ENCODE peak calls at places on chromosomes 7 and 10, in six cellular contexts. One of them, this sample, is unnamed.

GRCh38 chr7:128108129-128108528 is 76.9 kb upstream of the LRRC4 start:
- DNase-seq in GM12865: no peak
- DNase-seq in astrocyte of the spinal cord: no peak
- DNase-seq in IMR-90: no peak
- DNase-seq in SJSA1: no peak
- DNase-seq in gastrocnemius medialis: no peak
- DNase-seq in this sample: no peak

GRCh38 chr10:92110039-92110794 is 180.7 kb downstream of the CPEB3 start:
- DNase-seq in GM12865: no peak
- DNase-seq in astrocyte of the spinal cord: peak
- DNase-seq in IMR-90: peak
- DNase-seq in SJSA1: peak
- DNase-seq in gastrocnemius medialis: no peak
- DNase-seq in this sample: no peak

GRCh38 chr7:157005456-157006204 is 4.8 kb downstream of the MNX1 start:
- DNase-seq in GM12865: no peak
- DNase-seq in astrocyte of the spinal cord: no peak
- DNase-seq in IMR-90: no peak
- DNase-seq in SJSA1: no peak
- DNase-seq in gastrocnemius medialis: no peak
- DNase-seq in this sample: peak

GRCh38 chr10:101925027-101925426 is 81.4 kb upstream of the KCNIP2 start:
- DNase-seq in GM12865: no peak
- DNase-seq in astrocyte of the spinal cord: no peak
- DNase-seq in IMR-90: no peak
- DNase-seq in SJSA1: no peak
- DNase-seq in gastrocnemius medialis: no peak
- DNase-seq in this sample: no peak

GRCh38 chr7:42605381-42605780 is 306.5 kb downstream of the C7orf25 start:
- DNase-seq in GM12865: no peak
- DNase-seq in astrocyte of the spinal cord: peak
- DNase-seq in IMR-90: no peak
- DNase-seq in SJSA1: peak
- DNase-seq in gastrocnemius medialis: no peak
- DNase-seq in this sample: no peak

GRCh38 chr7:130942211-130942964 is 208.4 kb upstream of the KLF14 start:
- DNase-seq in GM12865: peak
- DNase-seq in astrocyte of the spinal cord: peak
- DNase-seq in IMR-90: peak
- DNase-seq in SJSA1: peak
- DNase-seq in gastrocnemius medialis: peak
- DNase-seq in this sample: no peak

GRCh38 chr10:100506596-100507356 is 12.9 kb downstream of the SEC31B start:
- DNase-seq in GM12865: no peak
- DNase-seq in astrocyte of the spinal cord: peak
- DNase-seq in IMR-90: peak
- DNase-seq in SJSA1: peak
- DNase-seq in gastrocnemius medialis: no peak
- DNase-seq in this sample: no peak

GRCh38 chr10:75910032-75910431 is 478.6 kb downstream of the LRMDA start:
- DNase-seq in GM12865: peak
- DNase-seq in astrocyte of the spinal cord: peak
- DNase-seq in IMR-90: peak
- DNase-seq in SJSA1: no peak
- DNase-seq in gastrocnemius medialis: no peak
- DNase-seq in this sample: no peak

GRCh38 chr10:122786269-122786668 is 59.4 kb downstream of the CUZD1 start:
- DNase-seq in GM12865: peak
- DNase-seq in astrocyte of the spinal cord: peak
- DNase-seq in IMR-90: peak
- DNase-seq in SJSA1: no peak
- DNase-seq in gastrocnemius medialis: no peak
- DNase-seq in this sample: peak

GRCh38 chr7:81339946-81340345 is 421.1 kb upstream of the SEMA3C start:
- DNase-seq in GM12865: no peak
- DNase-seq in astrocyte of the spinal cord: no peak
- DNase-seq in IMR-90: peak
- DNase-seq in SJSA1: no peak
- DNase-seq in gastrocnemius medialis: no peak
- DNase-seq in this sample: no peak

GRCh38 chr7:158087196-158087595 is 500.4 kb downstream of the PTPRN2 start:
- DNase-seq in GM12865: no peak
- DNase-seq in astrocyte of the spinal cord: no peak
- DNase-seq in IMR-90: no peak
- DNase-seq in SJSA1: no peak
- DNase-seq in gastrocnemius medialis: no peak
- DNase-seq in this sample: no peak

GRCh38 chr7:67535590-67535989 is 539.0 kb downstream of the TYW1 start:
- DNase-seq in GM12865: no peak
- DNase-seq in astrocyte of the spinal cord: no peak
- DNase-seq in IMR-90: no peak
- DNase-seq in SJSA1: no peak
- DNase-seq in gastrocnemius medialis: no peak
- DNase-seq in this sample: no peak

GRCh38 chr7:1343551-1343950 is 110.9 kb downstream of the UNCX start:
- DNase-seq in GM12865: no peak
- DNase-seq in astrocyte of the spinal cord: no peak
- DNase-seq in IMR-90: no peak
- DNase-seq in SJSA1: no peak
- DNase-seq in gastrocnemius medialis: no peak
- DNase-seq in this sample: no peak

GRCh38 chr7:18467011-18467410 is 28.5 kb upstream of the HDAC9 start:
- DNase-seq in GM12865: no peak
- DNase-seq in astrocyte of the spinal cord: no peak
- DNase-seq in IMR-90: peak
- DNase-seq in SJSA1: no peak
- DNase-seq in gastrocnemius medialis: no peak
- DNase-seq in this sample: no peak

GRCh38 chr7:55119571-55119970 is 100.8 kb downstream of the EGFR start:
- DNase-seq in GM12865: no peak
- DNase-seq in astrocyte of the spinal cord: no peak
- DNase-seq in IMR-90: no peak
- DNase-seq in SJSA1: no peak
- DNase-seq in gastrocnemius medialis: no peak
- DNase-seq in this sample: no peak

GRCh38 chr7:106978425-106979386 is 65.8 kb upstream of the PRKAR2B start:
- DNase-seq in GM12865: no peak
- DNase-seq in astrocyte of the spinal cord: no peak
- DNase-seq in IMR-90: no peak
- DNase-seq in SJSA1: no peak
- DNase-seq in gastrocnemius medialis: no peak
- DNase-seq in this sample: no peak

GRCh38 chr7:44275146-44275545 is 50.2 kb downstream of the CAMK2B start:
- DNase-seq in GM12865: no peak
- DNase-seq in astrocyte of the spinal cord: no peak
- DNase-seq in IMR-90: no peak
- DNase-seq in SJSA1: no peak
- DNase-seq in gastrocnemius medialis: no peak
- DNase-seq in this sample: no peak

GRCh38 chr7:134992626-134993179 is 6.4 kb downstream of the AGBL3 start:
- DNase-seq in GM12865: peak
- DNase-seq in astrocyte of the spinal cord: peak
- DNase-seq in IMR-90: peak
- DNase-seq in SJSA1: no peak
- DNase-seq in gastrocnemius medialis: no peak
- DNase-seq in this sample: no peak

GRCh38 chr10:94777886-94778458 is 15.5 kb downstream of the CYP2C19 start:
- DNase-seq in GM12865: no peak
- DNase-seq in astrocyte of the spinal cord: no peak
- DNase-seq in IMR-90: no peak
- DNase-seq in SJSA1: no peak
- DNase-seq in gastrocnemius medialis: no peak
- DNase-seq in this sample: no peak

GRCh38 chr7:127158659-127159058 is 94.1 kb downstream of the GRM8 start:
- DNase-seq in GM12865: peak
- DNase-seq in astrocyte of the spinal cord: no peak
- DNase-seq in IMR-90: no peak
- DNase-seq in SJSA1: peak
- DNase-seq in gastrocnemius medialis: no peak
- DNase-seq in this sample: peak

GRCh38 chr10:129039406-129040345 is 427.4 kb upstream of the MGMT start:
- DNase-seq in GM12865: no peak
- DNase-seq in astrocyte of the spinal cord: no peak
- DNase-seq in IMR-90: no peak
- DNase-seq in SJSA1: no peak
- DNase-seq in gastrocnemius medialis: no peak
- DNase-seq in this sample: peak

GRCh38 chr10:129040377-129040776 is 426.7 kb upstream of the MGMT start:
- DNase-seq in GM12865: no peak
- DNase-seq in astrocyte of the spinal cord: no peak
- DNase-seq in IMR-90: no peak
- DNase-seq in SJSA1: no peak
- DNase-seq in gastrocnemius medialis: no peak
- DNase-seq in this sample: no peak

GRCh38 chr10:129041916-129042315 is 425.1 kb upstream of the MGMT start:
- DNase-seq in GM12865: no peak
- DNase-seq in astrocyte of the spinal cord: no peak
- DNase-seq in IMR-90: no peak
- DNase-seq in SJSA1: no peak
- DNase-seq in gastrocnemius medialis: no peak
- DNase-seq in this sample: no peak

GRCh38 chr10:129035052-129035805 is 431.8 kb upstream of the MGMT start:
- DNase-seq in GM12865: peak
- DNase-seq in astrocyte of the spinal cord: no peak
- DNase-seq in IMR-90: no peak
- DNase-seq in SJSA1: no peak
- DNase-seq in gastrocnemius medialis: no peak
- DNase-seq in this sample: no peak

GRCh38 chr10:129038490-129039011 is 428.5 kb upstream of the MGMT start:
- DNase-seq in GM12865: no peak
- DNase-seq in astrocyte of the spinal cord: no peak
- DNase-seq in IMR-90: no peak
- DNase-seq in SJSA1: no peak
- DNase-seq in gastrocnemius medialis: no peak
- DNase-seq in this sample: no peak
- H3K4me3 ChIP-seq in GM12865: no peak
- H3K4me3 ChIP-seq in astrocyte of the spinal cord: no peak
- H3K4me3 ChIP-seq in IMR-90: no peak
- H3K4me3 ChIP-seq in SJSA1: no peak
- H3K4me3 ChIP-seq in gastrocnemius medialis: no peak
- H3K4me3 ChIP-seq in this sample: no peak

DNA sequence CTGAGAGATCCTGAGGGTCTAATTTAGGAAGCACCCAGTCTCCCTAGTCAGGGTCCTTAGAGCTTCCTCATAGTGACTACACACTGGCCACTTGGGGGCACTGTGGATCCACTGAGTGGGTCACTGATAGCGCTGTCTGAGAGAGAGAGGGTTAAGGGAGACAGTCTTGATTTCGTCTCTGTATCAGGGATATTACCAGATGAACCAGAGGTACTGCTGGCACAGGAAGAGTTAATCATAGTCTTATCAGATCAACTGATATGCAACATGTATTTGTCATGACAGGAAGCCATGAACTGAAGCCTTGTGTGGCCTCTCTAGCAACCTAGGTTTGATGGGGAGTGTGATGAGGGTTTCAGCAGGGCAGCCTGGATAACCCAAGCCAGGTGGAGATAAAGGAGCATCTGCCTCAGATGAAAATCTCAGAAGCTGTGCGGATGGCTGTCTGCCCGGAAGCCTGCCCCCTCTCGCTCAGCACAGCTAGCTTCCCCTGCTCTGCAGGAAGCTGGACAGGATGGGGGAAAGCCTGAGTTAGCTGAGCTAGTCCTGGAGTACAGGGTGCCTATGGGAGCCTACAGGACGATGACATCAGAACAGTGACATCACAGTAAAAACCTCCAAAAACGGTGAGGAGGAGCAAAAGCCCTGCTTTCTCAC is 214.0 kb upstream of the PRSS1 start:
- DNase-seq in GM12865: peak
- DNase-seq in astrocyte of the spinal cord: peak
- DNase-seq in IMR-90: peak
- DNase-seq in SJSA1: peak
- DNase-seq in gastrocnemius medialis: peak
- DNase-seq in this sample: peak
- H3K4me3 ChIP-seq in GM12865: no peak
- H3K4me3 ChIP-seq in astrocyte of the spinal cord: no peak
- H3K4me3 ChIP-seq in IMR-90: no peak
- H3K4me3 ChIP-seq in SJSA1: no peak
- H3K4me3 ChIP-seq in gastrocnemius medialis: no peak
- H3K4me3 ChIP-seq in this sample: no peak

GRCh38 chr7:113086431-113086888 is at the start of gene GPR85:
- DNase-seq in GM12865: peak
- DNase-seq in astrocyte of the spinal cord: peak
- DNase-seq in IMR-90: peak
- DNase-seq in SJSA1: peak
- DNase-seq in gastrocnemius medialis: no peak
- DNase-seq in this sample: peak
- H3K4me3 ChIP-seq in GM12865: no peak
- H3K4me3 ChIP-seq in astrocyte of the spinal cord: peak
- H3K4me3 ChIP-seq in IMR-90: peak
- H3K4me3 ChIP-seq in SJSA1: peak
- H3K4me3 ChIP-seq in gastrocnemius medialis: peak
- H3K4me3 ChIP-seq in this sample: peak

GRCh38 chr7:87474046-87474445 is 1.4 kb downstream of the ABCB4 start:
- DNase-seq in GM12865: peak
- DNase-seq in astrocyte of the spinal cord: peak
- DNase-seq in IMR-90: no peak
- DNase-seq in SJSA1: peak
- DNase-seq in gastrocnemius medialis: no peak
- DNase-seq in this sample: no peak

GRCh38 chr7:87476179-87476557 is 688 bp upstream of the ABCB4 start:
- DNase-seq in GM12865: no peak
- DNase-seq in astrocyte of the spinal cord: no peak
- DNase-seq in IMR-90: no peak
- DNase-seq in SJSA1: no peak
- DNase-seq in gastrocnemius medialis: no peak
- DNase-seq in this sample: no peak

GRCh38 chr7:87473192-87473591 is 2.3 kb downstream of the ABCB4 start:
- DNase-seq in GM12865: no peak
- DNase-seq in astrocyte of the spinal cord: no peak
- DNase-seq in IMR-90: no peak
- DNase-seq in SJSA1: no peak
- DNase-seq in gastrocnemius medialis: no peak
- DNase-seq in this sample: no peak

GRCh38 chr7:87474533-87475358 is 734 bp downstream of the ABCB4 start:
- DNase-seq in GM12865: peak
- DNase-seq in astrocyte of the spinal cord: peak
- DNase-seq in IMR-90: no peak
- DNase-seq in SJSA1: peak
- DNase-seq in gastrocnemius medialis: no peak
- DNase-seq in this sample: peak

GRCh38 chr7:87475359-87476178 is at the start of gene ABCB4:
- DNase-seq in GM12865: peak
- DNase-seq in astrocyte of the spinal cord: peak
- DNase-seq in IMR-90: no peak
- DNase-seq in SJSA1: peak
- DNase-seq in gastrocnemius medialis: no peak
- DNase-seq in this sample: peak
- H3K4me3 ChIP-seq in GM12865: peak
- H3K4me3 ChIP-seq in astrocyte of the spinal cord: peak
- H3K4me3 ChIP-seq in IMR-90: peak
- H3K4me3 ChIP-seq in SJSA1: peak
- H3K4me3 ChIP-seq in gastrocnemius medialis: peak
- H3K4me3 ChIP-seq in this sample: peak

DNA sequence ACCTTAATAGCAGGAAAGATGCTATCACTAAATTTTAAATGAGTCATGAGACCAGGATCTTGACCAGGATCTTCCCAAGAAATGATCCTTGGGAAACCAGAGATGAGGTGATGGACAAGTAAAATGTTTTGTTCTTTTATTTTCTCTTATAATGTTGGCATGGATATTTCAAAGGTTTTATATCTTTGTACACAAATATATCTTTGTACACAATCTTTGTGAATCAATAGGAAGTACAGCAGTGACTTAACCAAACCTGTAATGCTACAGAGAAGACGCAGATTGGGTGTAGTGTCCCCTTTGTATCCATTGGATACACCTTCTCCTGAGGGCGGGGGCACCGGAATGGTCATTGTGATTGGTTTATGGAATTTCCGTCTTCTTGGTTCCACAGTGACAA is 180.1 kb upstream of the CCDC6 start:
- DNase-seq in GM12865: no peak
- DNase-seq in astrocyte of the spinal cord: no peak
- DNase-seq in IMR-90: no peak
- DNase-seq in SJSA1: no peak
- DNase-seq in gastrocnemius medialis: no peak
- DNase-seq in this sample: no peak
- H3K4me3 ChIP-seq in GM12865: no peak
- H3K4me3 ChIP-seq in astrocyte of the spinal cord: no peak
- H3K4me3 ChIP-seq in IMR-90: no peak
- H3K4me3 ChIP-seq in SJSA1: no peak
- H3K4me3 ChIP-seq in gastrocnemius medialis: no peak
- H3K4me3 ChIP-seq in this sample: no peak

This sample was measured in H7.